ENCODE peak calls at places on chromosome 14, in eight cellular contexts. G is HFFc6, T is astrocyte, Q is prostate gland, B is brain microvascular endothelial cell, P is lower lobe of right lung, W is WERI-Rb-1, S is coronary artery. D is an unnamed sample.

GRCh38 chr14:58824106-58824505 is 186.3 kb downstream of the DACT1 start:
- DNase-seq in P (no peak), W (no peak), Q (no peak), G (no peak), S (no peak), T (no peak), B (no peak), D (no peak)

GRCh38 chr14:100871234-100872186 is 32.0 kb downstream of the RTL1 start:
- DNase-seq in P (peak), G (peak), W (no peak), T (peak), B (peak), S (no peak), Q (no peak), D (peak)

GRCh38 chr14:32623300-32624093 is 294.4 kb downstream of the AKAP6 start:
- DNase-seq in Q (no peak), T (no peak), G (peak), B (peak), W (no peak), P (no peak), S (no peak), D (no peak)

GRCh38 chr14:38129705-38130104 is 78.0 kb upstream of the SSTR1 start:
- DNase-seq in P (no peak), W (no peak), G (no peak), T (no peak), B (no peak), Q (no peak), S (no peak), D (no peak)

GRCh38 chr14:59190372-59190771 is 1.9 kb downstream of the DAAM1 start:
- DNase-seq in Q (no peak), S (no peak), W (peak), T (no peak), G (peak), P (no peak), B (no peak), D (no peak)

GRCh38 chr14:102951799-102952198 is 29.3 kb downstream of the AMN start:
- DNase-seq in G (no peak), P (no peak), T (peak), S (no peak), W (no peak), Q (no peak), B (peak), D (no peak)

GRCh38 chr14:50830932-50831703 is at the start of gene NIN:
- DNase-seq in W (peak), G (peak), T (peak), B (peak), S (peak), P (peak), Q (peak), D (peak)

GRCh38 chr14:53168786-53169185 is 15.7 kb upstream of the DDHD1 start:
- DNase-seq in T (no peak), B (no peak), P (no peak), G (no peak), Q (no peak), W (no peak), S (no peak), D (no peak)

GRCh38 chr14:29240046-29240445 is 473.5 kb downstream of the FOXG1 start:
- DNase-seq in W (no peak), T (peak), Q (no peak), P (no peak), G (peak), B (peak), S (no peak), D (no peak)

GRCh38 chr14:24092110-24092959 is 1.8 kb upstream of the PCK2 start:
- DNase-seq in B (no peak), P (no peak), G (no peak), S (no peak), W (no peak), Q (no peak), T (no peak), D (peak)

GRCh38 chr14:21440857-21441256 is 15.1 kb downstream of the CHD8 start:
- DNase-seq in G (no peak), Q (no peak), T (no peak), S (no peak), B (no peak), P (no peak), W (no peak), D (no peak)

GRCh38 chr14:50791201-50791600 is 39.8 kb downstream of the NIN start:
- DNase-seq in P (no peak), T (no peak), S (no peak), Q (no peak), W (no peak), B (no peak), G (no peak), D (no peak)

GRCh38 chr14:100988411-100988900 is 84.9 kb upstream of the RTL1 start:
- DNase-seq in B (no peak), T (peak), P (no peak), G (no peak), Q (no peak), W (no peak), S (no peak), D (no peak)

GRCh38 chr14:59360923-59361794 is 104.0 kb downstream of the GPR135 start:
- DNase-seq in T (peak), P (peak), B (peak), Q (peak), G (peak), W (no peak), S (no peak), D (peak)

GRCh38 chr14:51576112-51576420 is 75.6 kb upstream of the FRMD6 start:
- DNase-seq in B (peak), P (no peak), W (no peak), S (no peak), T (peak), G (no peak), Q (no peak), D (no peak)

GRCh38 chr14:89249296-89249565 is 167.8 kb downstream of the FOXN3 start:
- DNase-seq in G (no peak), Q (no peak), S (no peak), W (no peak), P (no peak), B (no peak), T (no peak), D (no peak)

GRCh38 chr14:91977909-91978308 is 30.4 kb upstream of the FBLN5 start:
- DNase-seq in T (peak), Q (no peak), W (no peak), G (peak), S (no peak), P (no peak), B (no peak), D (no peak)

GRCh38 chr14:64525354-64525753 is 15.2 kb upstream of the HSPA2 start:
- DNase-seq in P (no peak), S (no peak), G (no peak), T (no peak), W (no peak), Q (no peak), B (no peak), D (no peak)

GRCh38 chr14:77556946-77557345 is 58.3 kb upstream of the ISM2 start:
- DNase-seq in S (no peak), P (no peak), T (no peak), G (no peak), Q (no peak), B (no peak), W (no peak), D (no peak)

GRCh38 chr14:76203086-76204001 is 51.6 kb downstream of the GPATCH2L start:
- DNase-seq in G (peak), B (peak), P (no peak), W (no peak), Q (no peak), T (peak), S (no peak), D (peak)

GRCh38 chr14:20477211-20477876 is 8.1 kb downstream of the PNP start:
- DNase-seq in Q (no peak), P (peak), B (peak), W (no peak), T (peak), S (no peak), G (peak), D (no peak)

GRCh38 chr14:75604979-75605825 is 26.8 kb downstream of the FLVCR2 start:
- DNase-seq in P (no peak), Q (peak), W (no peak), B (peak), S (no peak), G (no peak), T (peak), D (peak)

GRCh38 chr14:94136575-94137331 is 7.3 kb upstream of the IFI27L2 start:
- DNase-seq in B (peak), T (peak), W (peak), Q (peak), S (peak), G (peak), P (peak), D (peak)

GRCh38 chr14:86003998-86004397 is 474.1 kb downstream of the FLRT2 start:
- DNase-seq in B (peak), S (no peak), Q (no peak), P (no peak), T (peak), G (no peak), W (no peak), D (no peak)

GRCh38 chr14:77011226-77011762 is 17.2 kb downstream of the IRF2BPL start:
- DNase-seq in Q (no peak), T (no peak), B (no peak), S (no peak), W (no peak), G (no peak), P (no peak), D (no peak)

GRCh38 chr14:81727243-81727642 is 193.6 kb upstream of the SEL1L start:
- DNase-seq in G (no peak), S (no peak), T (peak), Q (no peak), B (no peak), W (no peak), P (no peak), D (no peak)

GRCh38 chr14:81162941-81163340 is 57.8 kb downstream of the GTF2A1 start:
- DNase-seq in P (no peak), B (peak), Q (no peak), W (no peak), T (no peak), S (no peak), G (no peak), D (peak)

GRCh38 chr14:75430526-75430925 is 2.7 kb downstream of the JDP2 start:
- DNase-seq in G (no peak), B (no peak), S (peak), W (no peak), T (peak), Q (peak), P (no peak), D (no peak)

GRCh38 chr14:70654609-70655008 is 12.9 kb downstream of the TTC9 start:
- DNase-seq in P (no peak), T (no peak), G (no peak), S (no peak), Q (no peak), B (no peak), W (no peak), D (no peak)

GRCh38 chr14:95297832-95298231 is 21.9 kb downstream of the CLMN start:
- DNase-seq in T (no peak), B (no peak), Q (no peak), S (no peak), W (no peak), P (no peak), G (no peak), D (no peak)

GRCh38 chr14:90381999-90382451 is 14.8 kb upstream of the CALM1 start:
- DNase-seq in T (no peak), W (peak), B (no peak), S (no peak), G (no peak), P (peak), Q (peak), D (no peak)

GRCh38 chr14:96139879-96140278 is 64.8 kb upstream of the BDKRB2 start:
- DNase-seq in T (peak), Q (no peak), P (no peak), S (no peak), W (no peak), G (peak), B (no peak), D (no peak)

GRCh38 chr14:63901434-63902085 is 48.8 kb downstream of the SYNE2 start:
- DNase-seq in G (peak), P (no peak), B (no peak), T (peak), Q (no peak), S (no peak), W (no peak), D (no peak)

GRCh38 chr14:91509083-91509877 is 830 bp downstream of the PPP4R3A start:
- DNase-seq in Q (peak), W (peak), T (no peak), S (peak), P (peak), B (no peak), G (no peak), D (peak)

GRCh38 chr14:22315336-22315735 is 273.7 kb downstream of the DAD1 start:
- DNase-seq in W (no peak), Q (no peak), G (no peak), B (no peak), P (no peak), S (no peak), T (no peak), D (no peak)

GRCh38 chr14:106586098-106586704 is 1059.8 kb downstream of the TMEM121 start:
- DNase-seq in Q (no peak), G (no peak), S (no peak), W (peak), B (no peak), P (peak), T (no peak), D (no peak)

GRCh38 chr14:91246051-91246852 is 1.7 kb upstream of the GPR68 start:
- DNase-seq in P (peak), T (no peak), Q (no peak), S (no peak), G (no peak), B (no peak), W (no peak), D (no peak)

GRCh38 chr14:89378119-89378518 is 38.9 kb downstream of the FOXN3 start:
- DNase-seq in T (peak), P (no peak), G (no peak), W (no peak), S (peak), B (peak), Q (no peak), D (no peak)

GRCh38 chr14:33767721-33768457 is 183.0 kb downstream of the EGLN3 start:
- DNase-seq in B (peak), G (peak), S (no peak), W (no peak), T (peak), P (no peak), Q (no peak), D (no peak)

GRCh38 chr14:33768458-33768830 is 182.4 kb downstream of the EGLN3 start:
- DNase-seq in B (peak), P (no peak), Q (no peak), S (no peak), T (no peak), W (no peak), G (no peak), D (no peak)

GRCh38 chr14:33762462-33762861 is 188.4 kb downstream of the EGLN3 start:
- DNase-seq in B (no peak), Q (no peak), G (no peak), P (no peak), S (no peak), T (no peak), W (no peak), D (no peak)

DNA sequence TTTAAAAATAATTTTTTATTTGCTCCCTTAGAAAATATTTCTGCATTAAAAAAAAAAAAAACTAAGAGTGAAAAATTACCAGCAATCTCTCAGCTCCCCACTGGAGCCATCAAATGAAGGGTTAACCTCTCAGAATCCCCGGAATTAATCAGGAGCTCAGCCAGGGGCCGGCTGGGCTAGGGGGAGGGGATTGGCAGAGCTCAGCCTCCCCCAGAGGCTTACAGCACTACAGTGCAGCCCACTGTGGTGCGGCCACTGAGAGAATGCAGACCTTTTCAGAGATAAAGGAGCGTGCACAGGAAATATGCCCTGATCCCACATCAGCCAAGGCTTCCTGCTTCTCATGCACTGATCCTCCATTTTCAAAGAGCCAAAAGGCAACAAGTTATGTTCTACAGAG is 185.6 kb downstream of the EGLN3 start:
- DNase-seq in B (peak), Q (no peak), P (no peak), T (peak), S (no peak), W (peak), G (no peak), D (no peak)
- TF ChIP-seq CTCF in B (no peak), Q (no peak), P (no peak), T (no peak), S (no peak), W (no peak), G (no peak), D (no peak)

DNA sequence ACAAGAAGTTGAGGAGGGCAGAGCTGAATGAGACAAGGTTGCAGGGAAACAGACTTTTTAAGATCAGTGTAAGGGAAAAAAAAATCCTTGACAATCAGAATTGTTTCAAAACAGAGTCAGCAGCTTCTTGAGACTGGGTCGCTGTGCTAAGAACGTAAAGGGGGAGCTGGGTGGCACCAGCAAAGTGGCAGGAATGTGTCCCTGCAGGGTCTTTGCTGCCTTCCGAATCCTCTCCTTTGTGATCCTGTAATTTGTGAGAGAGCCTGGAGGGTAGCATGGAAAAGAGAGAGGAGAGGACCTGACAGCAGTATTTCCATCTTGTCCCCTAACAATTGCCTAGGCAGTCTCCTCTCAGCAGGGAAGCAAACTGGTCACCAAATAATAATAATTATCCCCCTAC is 472.8 kb downstream of the RGS6 start:
- DNase-seq in Q (no peak), W (no peak), T (no peak), B (no peak), S (no peak), G (no peak), P (no peak), D (no peak)
- TF ChIP-seq CTCF in Q (no peak), W (no peak), T (no peak), B (no peak), S (no peak), G (no peak), P (no peak), D (no peak)

GRCh38 chr14:55537782-55538181 is 42.2 kb upstream of the KTN1 start:
- DNase-seq in Q (no peak), P (no peak), T (no peak), G (no peak), B (no peak), S (no peak), W (no peak), D (no peak)
- TF ChIP-seq CTCF in Q (no peak), P (no peak), T (no peak), G (no peak), B (no peak), S (no peak), W (no peak), D (no peak)

DNA sequence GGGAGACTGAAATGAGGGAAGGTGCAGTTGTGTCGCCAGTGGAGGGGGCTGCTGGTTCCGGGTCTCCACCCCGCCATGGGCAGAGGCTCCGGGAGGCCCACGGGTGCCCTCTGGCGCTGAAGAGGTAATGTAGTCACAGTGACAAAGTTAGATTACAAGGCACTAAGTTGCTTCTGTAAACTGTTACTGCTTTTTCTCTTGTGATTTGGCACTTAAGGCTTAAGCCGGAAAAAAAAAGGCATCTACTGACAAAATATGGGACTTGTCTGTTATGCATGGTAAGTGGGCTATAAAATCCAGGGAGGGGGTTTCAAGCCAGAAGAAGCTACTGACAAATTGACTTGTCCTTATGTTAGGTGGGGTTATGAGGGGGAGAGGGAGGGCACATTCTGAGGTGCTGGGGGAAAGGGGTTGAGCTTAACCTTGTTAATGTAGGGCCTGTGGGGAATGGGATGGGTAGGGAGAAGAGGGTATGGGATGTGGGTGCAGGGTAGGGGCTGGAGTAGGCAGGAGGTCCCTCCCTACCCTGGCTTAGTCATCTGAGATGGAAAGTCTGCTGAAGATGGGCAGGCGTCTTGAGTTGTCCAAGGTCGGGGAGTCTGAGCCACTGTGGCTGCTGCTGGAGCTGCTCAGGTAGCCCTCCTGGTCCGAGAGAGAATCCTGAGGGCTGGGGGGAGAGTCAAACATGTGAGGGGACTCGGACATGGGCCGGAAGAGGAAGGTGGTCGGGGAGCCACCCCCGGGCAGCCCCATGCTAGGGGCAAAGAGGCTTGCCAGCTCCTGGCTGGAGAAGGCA is 3.7 kb downstream of the ZFP36L1 start:
- DNase-seq in S (peak), P (peak), B (peak), T (peak), Q (peak), G (peak), W (peak), D (peak)
- TF ChIP-seq CTCF in S (peak), P (peak), B (peak), T (peak), Q (peak), G (peak), W (peak), D (peak)

DNA sequence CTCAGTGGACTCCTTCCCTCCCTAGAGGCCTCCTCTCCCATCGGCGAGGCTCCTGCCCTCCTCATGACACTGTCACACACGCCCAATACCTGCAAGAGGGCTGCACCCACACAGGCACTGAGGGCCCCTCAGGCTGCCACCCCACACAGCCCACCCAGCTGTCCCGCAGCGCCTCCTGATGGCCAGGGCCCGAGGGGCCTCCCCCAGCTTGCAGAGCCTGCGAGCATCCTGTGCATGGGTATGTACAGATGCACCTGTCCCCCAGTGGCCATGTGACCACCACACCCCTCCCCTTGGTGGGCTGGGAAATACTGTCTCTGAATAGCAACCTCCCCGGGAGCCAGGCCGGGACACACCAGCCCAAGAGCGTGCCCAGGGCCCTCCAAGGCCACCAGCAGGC is 19.0 kb upstream of the NUDT14 start:
- DNase-seq in B (no peak), T (no peak), Q (no peak), G (no peak), W (no peak), P (no peak), S (no peak), D (no peak)
- TF ChIP-seq CTCF in B (peak), T (no peak), Q (no peak), G (peak), W (peak), P (no peak), S (no peak), D (no peak)

GRCh38 chr14:99659333-99659741 is 14.4 kb downstream of the HHIPL1 start:
- DNase-seq in B (no peak), W (no peak), S (no peak), Q (no peak), P (no peak), G (no peak), T (no peak), D (no peak)
- TF ChIP-seq CTCF in B (no peak), W (no peak), S (no peak), Q (peak), P (peak), G (no peak), T (no peak), D (no peak)

GRCh38 chr14:35261774-35262173 is 30.4 kb upstream of the PSMA6 start:
- DNase-seq in W (no peak), B (no peak), P (no peak), Q (no peak), T (no peak), S (no peak), G (no peak), D (no peak)
- TF ChIP-seq CTCF in W (no peak), B (peak), P (peak), Q (peak), T (peak), S (no peak), G (no peak), D (peak)